ENCODE peak calls at places on chromosomes 2 and 18, in ten cellular contexts. K is right atrium auricular region, J is dorsolateral prefrontal cortex, W is suprapubic skin, H is brain microvascular endothelial cell, D is tibial artery, Z is left lung, T is astrocyte, Q is HepG2, Y is A549. P is an unnamed sample.

GRCh38 chr2:71945133-71945959 is 202.3 kb downstream of the CYP26B1 start:
- DNase-seq in D (peak), Q (no peak), T (no peak), J (peak), Y (no peak), Z (no peak), H (no peak), W (no peak), K (no peak), P (peak)

GRCh38 chr2:219172231-219173154 is 2.7 kb upstream of the SLC23A3 start:
- DNase-seq in H (no peak), T (no peak), Q (no peak), K (no peak), Y (no peak), J (no peak), Z (no peak), W (no peak), D (no peak), P (no peak)

GRCh38 chr18:12049983-12050811 is 43.4 kb upstream of the ANKRD62 start:
- DNase-seq in W (no peak), T (no peak), H (no peak), D (no peak), Z (peak), J (no peak), K (peak), Y (no peak), Q (no peak), P (no peak)

GRCh38 chr2:72138011-72138881 is 9.4 kb downstream of the CYP26B1 start:
- DNase-seq in Y (no peak), H (no peak), Q (peak), Z (peak), J (peak), T (no peak), W (peak), K (no peak), D (peak), P (peak)

GRCh38 chr2:70104231-70105111 is 17.2 kb downstream of the PCBP1 start:
- DNase-seq in K (no peak), J (no peak), D (peak), Q (peak), Z (no peak), Y (no peak), H (peak), T (peak), W (no peak), P (peak)

GRCh38 chr18:59787998-59788875 is 91.0 kb upstream of the CCBE1 start:
- DNase-seq in D (no peak), T (peak), K (no peak), Y (peak), W (no peak), H (peak), Q (no peak), J (no peak), Z (no peak), P (no peak)

GRCh38 chr2:157557770-157558169 is 70.9 kb downstream of the ACVR1C start:
- DNase-seq in Y (no peak), K (no peak), W (no peak), T (no peak), D (no peak), J (no peak), Q (no peak), H (no peak), Z (no peak), P (no peak)

GRCh38 chr2:236557894-236558532 is 11.6 kb upstream of the ACKR3 start:
- DNase-seq in Q (no peak), Y (no peak), K (no peak), H (no peak), D (no peak), W (no peak), T (no peak), Z (no peak), J (no peak), P (no peak)

GRCh38 chr2:9228088-9228751 is 21.6 kb downstream of the ASAP2 start:
- DNase-seq in W (no peak), Y (no peak), H (peak), Z (no peak), K (peak), T (peak), D (no peak), Q (no peak), J (peak), P (no peak)

GRCh38 chr2:189821953-189822748 is 37.9 kb downstream of the PMS1 start:
- DNase-seq in H (peak), Q (no peak), K (no peak), Z (no peak), J (no peak), T (peak), W (peak), D (no peak), Y (no peak), P (no peak)

GRCh38 chr2:118554616-118555015 is 292.8 kb downstream of the EN1 start:
- DNase-seq in J (no peak), Z (no peak), Y (no peak), W (no peak), K (no peak), D (no peak), H (no peak), T (no peak), Q (no peak), P (no peak)

GRCh38 chr2:71380665-71381064 is 49.1 kb downstream of the ZNF638 start:
- DNase-seq in K (no peak), Q (no peak), D (no peak), Y (no peak), J (no peak), H (no peak), W (no peak), T (peak), Z (no peak), P (no peak)

GRCh38 chr2:219803294-219803693 is 175.9 kb downstream of the SLC4A3 start:
- DNase-seq in W (no peak), K (no peak), H (peak), T (peak), Y (no peak), Z (no peak), Q (no peak), J (no peak), D (no peak), P (no peak)

GRCh38 chr2:234986866-234987720 is 35.3 kb downstream of the SH3BP4 start:
- DNase-seq in D (no peak), T (peak), Z (no peak), W (no peak), K (no peak), Y (no peak), H (peak), Q (no peak), J (no peak), P (no peak)

GRCh38 chr2:1755436-1756191 is 11.3 kb upstream of the PXDN start:
- DNase-seq in K (no peak), Q (no peak), J (no peak), Y (no peak), T (peak), W (peak), D (peak), H (no peak), Z (no peak), P (no peak)

GRCh38 chr18:67514901-67515540 is 1.5 kb downstream of the DSEL start:
- DNase-seq in W (no peak), T (no peak), Q (no peak), K (no peak), D (no peak), Y (no peak), J (no peak), H (peak), Z (no peak), P (no peak)

DNA sequence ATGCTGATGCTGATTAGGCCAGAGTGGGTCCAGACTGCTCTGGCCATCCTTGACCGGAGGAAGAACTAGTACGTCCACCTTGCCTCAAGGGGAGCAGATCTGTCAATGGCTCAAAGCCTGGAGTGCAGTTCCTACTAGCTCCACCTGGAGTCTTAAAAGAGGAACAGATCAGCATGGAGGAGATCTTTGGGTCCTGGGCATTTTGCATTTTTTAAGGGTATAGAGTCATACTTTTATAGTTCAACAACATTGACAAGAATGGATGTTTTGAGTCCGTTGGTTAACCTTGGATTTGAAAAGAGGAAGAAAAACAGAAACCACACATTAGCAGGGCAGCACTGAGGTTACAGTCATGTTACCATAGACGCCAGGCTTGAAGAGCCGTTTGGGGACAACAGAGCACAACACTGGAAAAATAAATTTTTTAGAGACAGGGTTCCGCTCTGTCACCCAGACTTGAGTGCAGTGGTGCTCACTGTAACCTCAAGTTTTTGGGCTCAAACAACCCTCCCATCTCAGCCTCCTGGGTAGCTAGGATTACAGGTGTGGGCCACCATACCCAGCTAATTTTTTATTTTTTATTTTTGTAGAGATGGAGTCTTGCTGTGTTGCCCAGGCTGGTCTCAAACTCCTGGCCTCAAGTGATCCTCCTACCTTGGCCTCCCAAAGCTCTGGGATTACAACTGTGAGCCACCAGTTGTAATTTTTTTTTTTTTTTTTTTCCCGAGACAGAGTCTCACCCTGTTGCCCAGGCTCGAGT is 78.5 kb downstream of the PRKCE start:
- DNase-seq in W (no peak), Y (peak), Z (no peak), T (no peak), D (no peak), K (no peak), H (peak), Q (peak), J (no peak), P (peak)
- H3K27ac ChIP-seq in W (no peak), Y (no peak), Z (no peak), T (no peak), D (no peak), K (no peak), H (no peak), Q (no peak), J (no peak), P (no peak)

GRCh38 chr2:40482091-40482490 is 30.2 kb upstream of the SLC8A1 start:
- DNase-seq in D (no peak), J (no peak), Z (no peak), K (no peak), Y (no peak), Q (no peak), W (no peak), T (no peak), H (no peak), P (no peak)
- TF ChIP-seq CTCF in D (no peak), J (no peak), Z (no peak), K (no peak), Y (no peak), Q (no peak), W (no peak), T (no peak), H (no peak), P (no peak)

GRCh38 chr18:49090901-49091300 is 140.1 kb upstream of the SMAD7 start:
- DNase-seq in K (no peak), J (no peak), H (no peak), Q (no peak), D (no peak), W (no peak), Z (no peak), T (no peak), Y (no peak), P (no peak)
- H3K4me3 ChIP-seq in K (no peak), J (no peak), H (no peak), Q (no peak), D (no peak), W (no peak), Z (no peak), T (no peak), Y (no peak), P (no peak)

GRCh38 chr2:23548143-23548769 is 163.3 kb downstream of the KLHL29 start:
- DNase-seq in J (no peak), Q (no peak), K (no peak), Z (no peak), W (no peak), Y (no peak), D (no peak), H (no peak), T (no peak), P (no peak)

GRCh38 chr2:23549051-23549450 is 164.1 kb downstream of the KLHL29 start:
- DNase-seq in D (no peak), Y (no peak), Q (no peak), H (peak), K (no peak), Z (no peak), T (no peak), W (no peak), J (no peak), P (no peak)

GRCh38 chr2:23549821-23550535 is 165.0 kb downstream of the KLHL29 start:
- DNase-seq in W (no peak), K (no peak), H (peak), Y (no peak), Q (no peak), J (no peak), T (peak), Z (no peak), D (no peak), P (no peak)

GRCh38 chr2:23551875-23552274 is 166.9 kb downstream of the KLHL29 start:
- DNase-seq in H (no peak), D (no peak), J (no peak), Z (no peak), W (no peak), K (no peak), Y (no peak), Q (no peak), T (no peak), P (no peak)

DNA sequence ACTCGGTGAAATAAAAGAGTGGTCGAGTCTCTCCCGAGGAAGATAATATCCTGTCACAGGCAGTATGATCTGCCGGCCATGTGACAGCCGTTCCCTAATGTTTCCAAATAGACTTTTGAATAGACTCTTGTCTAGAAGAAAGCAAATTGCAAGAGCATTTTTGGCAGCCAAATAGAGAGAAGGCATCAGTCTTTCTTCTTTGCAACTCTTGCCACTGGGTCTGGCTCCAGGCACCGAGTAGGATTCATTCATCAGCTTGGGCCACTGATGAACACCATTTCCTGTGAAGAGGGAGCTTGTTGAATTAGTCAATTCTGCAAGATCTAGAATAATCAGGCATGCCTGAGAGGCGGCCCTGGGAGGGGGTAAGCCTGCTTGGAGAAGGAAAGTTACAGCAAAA is 165.6 kb downstream of the KLHL29 start:
- DNase-seq in T (peak), H (no peak), Q (no peak), K (no peak), Y (no peak), Z (no peak), W (no peak), J (no peak), D (no peak), P (no peak)
- H3K27ac ChIP-seq in T (no peak), H (no peak), Q (no peak), K (no peak), Y (no peak), Z (no peak), W (no peak), J (no peak), D (no peak), P (no peak)

GRCh38 chr18:9596843-9597242 is 17.5 kb downstream of the PPP4R1 start:
- DNase-seq in H (no peak), W (no peak), Q (no peak), J (no peak), T (no peak), Z (no peak), Y (no peak), K (no peak), D (no peak), P (no peak)
- TF ChIP-seq CTCF in H (no peak), W (no peak), Q (no peak), J (no peak), T (no peak), Z (no peak), Y (no peak), K (no peak), D (no peak), P (no peak)

P was measured in WERI-Rb-1.